ENCODE peak calls at places on chromosome 5, in nine cellular contexts. W is GM23248, D is HCT116, Q is neural progenitor cell, P is SK-N-SH, E is GM23338, X is hepatocyte, A is PC-3, O is MM.1S. I is an unnamed sample.

GRCh38 chr5:174735498-174736350 is 11.3 kb downstream of the MSX2 start:
- DNase-seq in W (peak), D (peak), Q (peak), P (peak), E (peak), X (peak), A (peak), O (peak), I (no peak)

GRCh38 chr5:150044334-150044681 is 42.0 kb downstream of the CSF1R start:
- DNase-seq in W (peak), D (no peak), Q (no peak), P (no peak), E (no peak), X (peak), A (peak), O (no peak), I (no peak)

GRCh38 chr5:96942078-96942477 is 6.2 kb downstream of the LNPEP start:
- DNase-seq in W (no peak), D (no peak), Q (no peak), P (no peak), E (no peak), X (no peak), A (no peak), O (no peak), I (no peak)

GRCh38 chr5:35096209-35096608 is 48.5 kb upstream of the AGXT2 start:
- DNase-seq in W (no peak), D (no peak), Q (no peak), P (no peak), E (no peak), X (no peak), A (no peak), O (no peak), I (no peak)

GRCh38 chr5:76084496-76085285 is 1.5 kb downstream of the SV2C start:
- DNase-seq in W (peak), D (no peak), Q (peak), P (peak), E (peak), X (peak), A (no peak), O (peak), I (no peak)

GRCh38 chr5:103502651-103503050 is 59.9 kb downstream of the NUDT12 start:
- DNase-seq in W (no peak), D (no peak), Q (no peak), P (no peak), E (no peak), X (no peak), A (no peak), O (no peak), I (no peak)

GRCh38 chr5:158050401-158050800 is 191.5 kb upstream of the CLINT1 start:
- DNase-seq in W (no peak), D (no peak), Q (no peak), P (no peak), E (no peak), X (no peak), A (no peak), O (no peak), I (no peak)

GRCh38 chr5:63456279-63456678 is 506.0 kb downstream of the HTR1A start:
- DNase-seq in W (no peak), D (no peak), Q (no peak), P (no peak), E (no peak), X (no peak), A (peak), O (no peak), I (no peak)

GRCh38 chr5:67400752-67401151 is 204.2 kb upstream of the CD180 start:
- DNase-seq in W (no peak), D (no peak), Q (no peak), P (no peak), E (no peak), X (no peak), A (no peak), O (no peak), I (no peak)

GRCh38 chr5:75049581-75050274 is 2.6 kb downstream of the GCNT4 start:
- DNase-seq in W (peak), D (peak), Q (peak), P (peak), E (peak), X (peak), A (peak), O (peak), I (peak)

GRCh38 chr5:133869675-133869978 is 98.8 kb downstream of the C5orf15 start:
- DNase-seq in W (peak), D (no peak), Q (no peak), P (peak), E (no peak), X (no peak), A (peak), O (no peak), I (no peak)

GRCh38 chr5:67215592-67216471 is 19.2 kb upstream of the CD180 start:
- DNase-seq in W (peak), D (no peak), Q (no peak), P (peak), E (no peak), X (peak), A (no peak), O (peak), I (peak)

GRCh38 chr5:88881566-88881965 is 1.4 kb downstream of the MEF2C start:
- DNase-seq in W (peak), D (no peak), Q (no peak), P (no peak), E (no peak), X (no peak), A (peak), O (peak), I (peak)

GRCh38 chr5:127428748-127429147 is 88.7 kb upstream of the PRRC1 start:
- DNase-seq in W (no peak), D (no peak), Q (no peak), P (no peak), E (no peak), X (peak), A (no peak), O (no peak), I (no peak)

GRCh38 chr5:82312373-82312856 is 34.3 kb upstream of the RPS23 start:
- DNase-seq in W (peak), D (peak), Q (peak), P (peak), E (peak), X (peak), A (peak), O (peak), I (peak)

GRCh38 chr5:157511656-157512644 is 51.9 kb downstream of the NIPAL4 start:
- DNase-seq in W (peak), D (peak), Q (peak), P (no peak), E (peak), X (peak), A (peak), O (no peak), I (no peak)

GRCh38 chr5:132456553-132457361 is 33.8 kb downstream of the IRF1 start:
- DNase-seq in W (peak), D (no peak), Q (no peak), P (no peak), E (no peak), X (no peak), A (no peak), O (peak), I (peak)

GRCh38 chr5:176737746-176738699 is 72.3 kb upstream of the UNC5A start:
- DNase-seq in W (no peak), D (no peak), Q (no peak), P (peak), E (no peak), X (no peak), A (no peak), O (no peak), I (no peak)

GRCh38 chr5:101605700-101606099 is 690.4 kb downstream of the SLCO4C1 start:
- DNase-seq in W (no peak), D (no peak), Q (no peak), P (no peak), E (no peak), X (no peak), A (no peak), O (no peak), I (no peak)

GRCh38 chr5:137619191-137619870 is 116.6 kb downstream of the KLHL3 start:
- DNase-seq in W (peak), D (no peak), Q (no peak), P (peak), E (no peak), X (no peak), A (peak), O (no peak), I (no peak)

GRCh38 chr5:73565969-73566547 is 515 bp downstream of the UTP15 start:
- DNase-seq in W (peak), D (no peak), Q (no peak), P (no peak), E (no peak), X (no peak), A (no peak), O (no peak), I (no peak)

GRCh38 chr5:74851684-74852353 is 14.4 kb downstream of the FAM169A start:
- DNase-seq in W (peak), D (no peak), Q (no peak), P (no peak), E (no peak), X (no peak), A (peak), O (peak), I (no peak)

GRCh38 chr5:174187001-174187400 is 141.5 kb downstream of the NSG2 start:
- DNase-seq in W (no peak), D (no peak), Q (no peak), P (no peak), E (no peak), X (no peak), A (no peak), O (no peak), I (no peak)

GRCh38 chr5:13477118-13477737 is 467.3 kb downstream of the DNAH5 start:
- DNase-seq in W (peak), D (no peak), Q (no peak), P (no peak), E (no peak), X (no peak), A (peak), O (no peak), I (no peak)

GRCh38 chr5:145484195-145484594 is 350.9 kb downstream of the PRELID2 start:
- DNase-seq in W (peak), D (peak), Q (no peak), P (no peak), E (no peak), X (no peak), A (peak), O (no peak), I (no peak)

DNA sequence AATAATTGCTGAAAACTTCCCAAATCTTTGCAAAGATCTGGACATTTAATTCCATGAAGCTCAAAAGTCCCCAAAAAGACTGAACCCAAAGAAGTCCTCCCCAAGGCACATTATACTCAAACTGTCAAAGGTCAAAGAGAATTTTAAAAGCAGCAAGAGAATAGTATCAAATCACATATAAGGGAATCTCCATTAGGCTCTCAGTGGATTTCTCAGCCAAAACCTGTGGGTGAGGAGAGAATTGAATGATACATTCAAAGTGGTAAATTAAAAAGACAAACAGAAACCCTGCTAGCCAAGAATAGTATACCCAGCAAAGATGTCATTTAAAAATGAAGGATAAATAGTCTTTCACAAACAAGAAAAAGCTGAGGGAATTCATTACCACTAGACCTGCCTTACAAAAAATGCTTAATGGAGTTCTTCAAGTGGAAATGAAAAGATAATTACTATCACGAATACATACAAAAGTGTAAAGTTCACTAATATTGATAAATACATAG is 134.1 kb downstream of the NDUFS4 start:
- DNase-seq in W (no peak), D (no peak), Q (no peak), P (no peak), E (peak), X (no peak), A (no peak), O (no peak), I (no peak)
- H3K4me3 ChIP-seq in W (no peak), D (no peak), Q (no peak), P (no peak), E (no peak), X (no peak), A (no peak), O (no peak), I (no peak)

DNA sequence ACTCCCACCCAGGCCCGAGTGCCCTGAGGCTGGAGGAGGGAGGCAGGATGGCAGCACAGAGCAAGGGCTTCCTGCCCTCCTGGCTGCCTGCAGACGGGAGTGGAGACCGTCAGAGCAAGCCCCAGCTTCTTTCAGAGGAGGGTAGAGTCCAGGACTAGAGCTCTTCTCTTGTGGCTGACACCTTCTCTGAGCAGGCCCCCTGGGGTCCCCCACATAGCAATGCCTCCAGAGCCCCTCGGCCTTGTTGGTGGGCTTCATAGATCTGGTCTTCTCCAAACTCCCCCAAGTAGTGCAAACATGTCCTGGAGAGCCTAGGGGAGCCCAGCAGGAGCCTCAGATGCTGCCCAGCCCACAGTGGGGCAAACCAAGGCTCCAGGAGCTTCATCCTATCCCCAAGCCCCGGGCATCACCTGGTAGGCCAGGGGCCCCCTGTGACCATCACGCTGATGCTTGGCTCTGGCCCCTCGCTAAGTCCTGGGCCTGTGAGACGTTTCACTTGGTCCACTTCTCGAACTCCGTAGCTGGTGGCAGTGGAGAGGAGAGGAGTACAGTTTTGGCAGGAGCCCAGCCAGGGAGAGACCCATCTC is 2.0 kb downstream of the MZB1 start:
- DNase-seq in W (no peak), D (no peak), Q (no peak), P (no peak), E (no peak), X (no peak), A (no peak), O (peak), I (peak)
- TF ChIP-seq EZH2phosphoT487 in W (no peak), D (no peak), Q (no peak), P (no peak), E (no peak), X (no peak), A (no peak), O (no peak), I (no peak)

GRCh38 chr5:168464641-168465040 is 21.6 kb upstream of the RARS1 start:
- DNase-seq in W (no peak), D (no peak), Q (no peak), P (no peak), E (no peak), X (no peak), A (no peak), O (no peak), I (no peak)
- H2AFZ ChIP-seq in W (no peak), D (no peak), Q (no peak), P (no peak), E (no peak), X (no peak), A (no peak), O (no peak), I (no peak)

GRCh38 chr5:118545050-118545449 is 443.3 kb downstream of the DTWD2 start:
- DNase-seq in W (no peak), D (no peak), Q (no peak), P (no peak), E (no peak), X (no peak), A (no peak), O (no peak), I (no peak)
- H3K4me3 ChIP-seq in W (no peak), D (no peak), Q (no peak), P (no peak), E (no peak), X (no peak), A (no peak), O (no peak), I (no peak)

DNA sequence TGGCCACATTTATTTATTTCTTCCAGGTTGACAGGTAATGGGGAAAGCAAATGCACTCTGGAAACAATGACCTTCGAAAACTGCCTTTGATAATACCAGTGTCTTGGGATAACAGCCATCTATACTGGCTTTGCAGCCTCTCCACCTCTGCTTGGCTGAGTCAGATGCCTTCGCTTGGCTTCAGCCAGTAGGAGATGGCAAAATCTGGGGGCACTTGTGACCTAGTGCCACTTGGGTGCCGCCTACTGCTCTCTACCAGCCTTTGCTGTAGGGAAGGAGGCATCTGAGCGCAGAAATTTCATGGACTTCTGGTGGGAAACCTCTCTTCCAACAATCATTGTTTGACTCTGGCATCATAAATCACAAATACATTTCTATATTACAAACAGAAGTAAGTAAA is 21.8 kb downstream of the FYB1 start:
- DNase-seq in W (no peak), D (peak), Q (no peak), P (no peak), E (no peak), X (no peak), A (no peak), O (no peak), I (no peak)
- TF ChIP-seq EZH2phosphoT487 in W (no peak), D (no peak), Q (no peak), P (no peak), E (no peak), X (no peak), A (no peak), O (no peak), I (no peak)

DNA sequence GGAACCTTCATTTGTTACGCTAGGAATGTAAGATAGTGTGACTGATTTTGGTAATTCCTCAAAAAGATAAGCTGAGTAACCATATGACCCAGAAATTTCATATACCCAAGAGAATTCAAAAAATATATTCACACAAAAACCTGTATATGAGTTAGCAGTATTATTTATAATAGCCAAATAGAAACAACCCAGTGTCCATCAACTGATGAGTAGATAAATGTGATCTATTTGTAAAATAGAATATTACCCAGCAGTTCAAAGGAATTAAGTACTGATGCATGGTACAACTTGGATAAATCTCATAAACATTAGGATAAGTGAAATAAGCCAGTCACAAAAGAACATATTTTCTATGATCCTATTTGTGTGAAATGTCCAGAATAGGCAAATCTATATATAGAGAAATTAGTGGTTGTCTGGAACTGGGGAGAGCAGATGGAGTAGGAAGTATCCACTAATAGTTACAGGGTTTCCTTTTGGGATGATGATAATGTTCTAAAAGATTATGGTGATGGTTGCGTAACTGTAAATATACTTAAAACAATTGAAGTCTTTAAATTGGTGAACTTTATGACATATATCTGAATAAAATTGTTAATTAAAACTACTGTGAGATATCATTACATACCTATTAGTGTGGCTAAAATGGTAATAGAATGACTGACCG is 10.2 kb downstream of the MARCHF6 start:
- DNase-seq in W (no peak), D (no peak), Q (no peak), P (no peak), E (no peak), X (no peak), A (no peak), O (no peak), I (no peak)
- H2AFZ ChIP-seq in W (no peak), D (no peak), Q (no peak), P (no peak), E (no peak), X (no peak), A (no peak), O (no peak), I (no peak)

GRCh38 chr5:122306461-122306860 is 5.6 kb upstream of the SNCAIP start:
- DNase-seq in W (no peak), D (no peak), Q (no peak), P (no peak), E (no peak), X (peak), A (no peak), O (no peak), I (no peak)

GRCh38 chr5:122295138-122295537 is 16.9 kb upstream of the SNCAIP start:
- DNase-seq in W (peak), D (peak), Q (peak), P (peak), E (peak), X (no peak), A (peak), O (peak), I (peak)

GRCh38 chr5:122300374-122300773 is 11.7 kb upstream of the SNCAIP start:
- DNase-seq in W (no peak), D (no peak), Q (no peak), P (no peak), E (peak), X (no peak), A (no peak), O (peak), I (peak)

GRCh38 chr5:122297587-122298298 is 14.3 kb upstream of the SNCAIP start:
- DNase-seq in W (no peak), D (no peak), Q (no peak), P (no peak), E (no peak), X (no peak), A (no peak), O (peak), I (peak)

DNA sequence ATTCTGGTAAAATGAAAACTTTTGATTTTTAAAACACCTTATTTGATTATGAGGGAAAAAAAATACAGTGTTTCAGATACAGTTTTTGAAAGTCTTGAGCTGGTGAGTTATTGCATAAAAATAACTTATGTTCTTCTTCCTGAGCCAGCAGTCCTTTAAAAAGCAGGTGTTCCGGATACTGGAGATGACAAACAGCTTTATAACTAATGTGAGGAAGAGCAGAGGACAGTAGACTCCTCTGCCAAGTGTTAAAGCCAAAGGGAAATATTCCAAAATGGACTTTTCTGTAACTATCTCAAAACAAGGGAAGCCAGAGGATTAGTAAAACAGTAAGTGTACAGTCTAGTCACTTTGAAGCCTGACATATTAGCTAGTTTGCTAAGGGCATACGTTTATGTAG is 11.1 kb upstream of the SNCAIP start:
- DNase-seq in W (no peak), D (no peak), Q (no peak), P (no peak), E (no peak), X (no peak), A (no peak), O (no peak), I (no peak)
- H3K4me3 ChIP-seq in W (no peak), D (no peak), Q (no peak), P (no peak), E (no peak), X (no peak), A (no peak), O (no peak), I (no peak)

GRCh38 chr5:33890633-33891032 is 1.2 kb downstream of the ADAMTS12 start:
- DNase-seq in W (peak), D (no peak), Q (peak), P (no peak), E (peak), X (no peak), A (no peak), O (no peak), I (no peak)
- TF ChIP-seq EZH2phosphoT487 in W (no peak), D (no peak), Q (no peak), P (no peak), E (no peak), X (no peak), A (no peak), O (no peak), I (no peak)